ENCODE peak calls at places on chromosomes 11 and 22, in five cellular contexts. One of them, this sample, is unnamed. For H3K36me3, the result is how much of the 10 kb centered on the place peaks cover.

GRCh38 chr11:33475999-33476398 is 218.8 kb downstream of the HIPK3 start:
- DNase-seq in IMR-90: peak
- DNase-seq in neuronal stem cell: no peak
- DNase-seq in mesenchymal stem cell: peak
- DNase-seq in trophoblast cell: no peak
- DNase-seq in this sample: no peak

GRCh38 chr11:23865341-23865975 is 631.4 kb upstream of the LUZP2 start:
- DNase-seq in IMR-90: peak
- DNase-seq in neuronal stem cell: no peak
- DNase-seq in mesenchymal stem cell: no peak
- DNase-seq in trophoblast cell: peak
- DNase-seq in this sample: no peak

GRCh38 chr11:47980093-47980906 is at the start of gene PTPRJ:
- DNase-seq in IMR-90: peak
- DNase-seq in neuronal stem cell: peak
- DNase-seq in mesenchymal stem cell: peak
- DNase-seq in trophoblast cell: peak
- DNase-seq in this sample: peak

GRCh38 chr11:64743591-64744543 is at the start of gene RASGRP2:
- DNase-seq in IMR-90: no peak
- DNase-seq in neuronal stem cell: no peak
- DNase-seq in mesenchymal stem cell: peak
- DNase-seq in trophoblast cell: peak
- DNase-seq in this sample: peak

GRCh38 chr11:7514099-7514725 is 413 bp downstream of the PPFIBP2 start:
- DNase-seq in IMR-90: no peak
- DNase-seq in neuronal stem cell: no peak
- DNase-seq in mesenchymal stem cell: peak
- DNase-seq in trophoblast cell: peak
- DNase-seq in this sample: no peak

GRCh38 chr11:62689421-62690183 is at the start of gene LRRN4CL:
- DNase-seq in IMR-90: peak
- DNase-seq in neuronal stem cell: no peak
- DNase-seq in mesenchymal stem cell: peak
- DNase-seq in trophoblast cell: no peak
- DNase-seq in this sample: no peak

GRCh38 chr11:7656704-7657103 is 16.6 kb downstream of the CYB5R2 start:
- DNase-seq in IMR-90: no peak
- DNase-seq in neuronal stem cell: no peak
- DNase-seq in mesenchymal stem cell: no peak
- DNase-seq in trophoblast cell: no peak
- DNase-seq in this sample: no peak

GRCh38 chr11:62792193-62792575 is 378 bp upstream of the TMEM223 start:
- DNase-seq in IMR-90: peak
- DNase-seq in neuronal stem cell: no peak
- DNase-seq in mesenchymal stem cell: peak
- DNase-seq in trophoblast cell: no peak
- DNase-seq in this sample: peak

GRCh38 chr22:35622132-35622913 is 5.2 kb upstream of the MB start:
- DNase-seq in IMR-90: no peak
- DNase-seq in neuronal stem cell: no peak
- DNase-seq in mesenchymal stem cell: no peak
- DNase-seq in trophoblast cell: no peak
- DNase-seq in this sample: peak

GRCh38 chr11:130979386-130979972 is 63.2 kb upstream of the SNX19 start:
- DNase-seq in IMR-90: peak
- DNase-seq in neuronal stem cell: no peak
- DNase-seq in mesenchymal stem cell: peak
- DNase-seq in trophoblast cell: peak
- DNase-seq in this sample: peak

GRCh38 chr11:126898802-126899201 is 101.8 kb downstream of the KIRREL3 start:
- DNase-seq in IMR-90: no peak
- DNase-seq in neuronal stem cell: no peak
- DNase-seq in mesenchymal stem cell: no peak
- DNase-seq in trophoblast cell: no peak
- DNase-seq in this sample: peak

GRCh38 chr11:35145249-35145648 is 6.3 kb downstream of the CD44 start:
- DNase-seq in IMR-90: peak
- DNase-seq in neuronal stem cell: no peak
- DNase-seq in mesenchymal stem cell: peak
- DNase-seq in trophoblast cell: no peak
- DNase-seq in this sample: no peak

GRCh38 chr22:27686534-27686933 is 115.0 kb downstream of the MN1 start:
- DNase-seq in IMR-90: peak
- DNase-seq in neuronal stem cell: no peak
- DNase-seq in mesenchymal stem cell: peak
- DNase-seq in trophoblast cell: no peak
- DNase-seq in this sample: no peak

GRCh38 chr22:41821449-41822030 is 11.4 kb upstream of the SREBF2 start:
- DNase-seq in IMR-90: no peak
- DNase-seq in neuronal stem cell: no peak
- DNase-seq in mesenchymal stem cell: no peak
- DNase-seq in trophoblast cell: no peak
- DNase-seq in this sample: no peak

GRCh38 chr11:44709966-44710365 is 16.8 kb upstream of the TSPAN18 start:
- DNase-seq in IMR-90: peak
- DNase-seq in neuronal stem cell: no peak
- DNase-seq in mesenchymal stem cell: no peak
- DNase-seq in trophoblast cell: no peak
- DNase-seq in this sample: no peak

GRCh38 chr11:115990004-115990447 is 485.8 kb upstream of the CADM1 start:
- DNase-seq in IMR-90: no peak
- DNase-seq in neuronal stem cell: no peak
- DNase-seq in mesenchymal stem cell: no peak
- DNase-seq in trophoblast cell: peak
- DNase-seq in this sample: peak

GRCh38 chr11:110314366-110315095 is 18.1 kb upstream of the RDX start:
- DNase-seq in IMR-90: no peak
- DNase-seq in neuronal stem cell: no peak
- DNase-seq in mesenchymal stem cell: no peak
- DNase-seq in trophoblast cell: no peak
- DNase-seq in this sample: no peak

GRCh38 chr22:32271389-32271788 is 16.2 kb upstream of the SLC5A4 start:
- DNase-seq in IMR-90: no peak
- DNase-seq in neuronal stem cell: no peak
- DNase-seq in mesenchymal stem cell: no peak
- DNase-seq in trophoblast cell: no peak
- DNase-seq in this sample: no peak

GRCh38 chr22:31288496-31289235 is 3.6 kb downstream of the PIK3IP1 start:
- DNase-seq in IMR-90: no peak
- DNase-seq in neuronal stem cell: no peak
- DNase-seq in mesenchymal stem cell: peak
- DNase-seq in trophoblast cell: no peak
- DNase-seq in this sample: no peak

GRCh38 chr11:63667993-63668392 is 3.2 kb downstream of the ATL3 start:
- DNase-seq in IMR-90: peak
- DNase-seq in neuronal stem cell: no peak
- DNase-seq in mesenchymal stem cell: peak
- DNase-seq in trophoblast cell: peak
- DNase-seq in this sample: peak

GRCh38 chr11:65606876-65607613 is 7.0 kb downstream of the MAP3K11 start:
- DNase-seq in IMR-90: peak
- DNase-seq in neuronal stem cell: peak
- DNase-seq in mesenchymal stem cell: peak
- DNase-seq in trophoblast cell: peak
- DNase-seq in this sample: peak

GRCh38 chr11:28529540-28530410 is 421.6 kb downstream of the METTL15 start:
- DNase-seq in IMR-90: peak
- DNase-seq in neuronal stem cell: peak
- DNase-seq in mesenchymal stem cell: peak
- DNase-seq in trophoblast cell: peak
- DNase-seq in this sample: peak

GRCh38 chr22:40233886-40234285 is 56.2 kb downstream of the TNRC6B start:
- DNase-seq in IMR-90: no peak
- DNase-seq in neuronal stem cell: no peak
- DNase-seq in mesenchymal stem cell: no peak
- DNase-seq in trophoblast cell: no peak
- DNase-seq in this sample: no peak

GRCh38 chr11:57175478-57175877 is 6.3 kb upstream of the LRRC55 start:
- DNase-seq in IMR-90: no peak
- DNase-seq in neuronal stem cell: no peak
- DNase-seq in mesenchymal stem cell: no peak
- DNase-seq in trophoblast cell: no peak
- DNase-seq in this sample: no peak

GRCh38 chr11:396948-397548 is 3.0 kb downstream of the PKP3 start:
- DNase-seq in IMR-90: peak
- DNase-seq in neuronal stem cell: no peak
- DNase-seq in mesenchymal stem cell: no peak
- DNase-seq in trophoblast cell: peak
- DNase-seq in this sample: no peak

GRCh38 chr22:24141586-24141985 is 39.7 kb upstream of the SUSD2 start:
- DNase-seq in IMR-90: peak
- DNase-seq in neuronal stem cell: no peak
- DNase-seq in mesenchymal stem cell: peak
- DNase-seq in trophoblast cell: no peak
- DNase-seq in this sample: no peak

GRCh38 chr11:90251599-90251998 is 28.8 kb upstream of the CHORDC1 start:
- DNase-seq in IMR-90: no peak
- DNase-seq in neuronal stem cell: no peak
- DNase-seq in mesenchymal stem cell: no peak
- DNase-seq in trophoblast cell: no peak
- DNase-seq in this sample: no peak

GRCh38 chr11:63761173-63761572 is 7.4 kb downstream of the ZFTA start:
- DNase-seq in IMR-90: no peak
- DNase-seq in neuronal stem cell: peak
- DNase-seq in mesenchymal stem cell: no peak
- DNase-seq in trophoblast cell: no peak
- DNase-seq in this sample: peak

GRCh38 chr22:39097098-39098020 is at the start of gene APOBEC3H:
- DNase-seq in IMR-90: no peak
- DNase-seq in neuronal stem cell: no peak
- DNase-seq in mesenchymal stem cell: peak
- DNase-seq in trophoblast cell: no peak
- DNase-seq in this sample: no peak

GRCh38 chr22:45084400-45084920 is 74.7 kb upstream of the PHF21B start:
- DNase-seq in IMR-90: no peak
- DNase-seq in neuronal stem cell: no peak
- DNase-seq in mesenchymal stem cell: no peak
- DNase-seq in trophoblast cell: no peak
- DNase-seq in this sample: no peak

GRCh38 chr11:122786896-122787295 is 51.4 kb upstream of the CRTAM start:
- DNase-seq in IMR-90: no peak
- DNase-seq in neuronal stem cell: no peak
- DNase-seq in mesenchymal stem cell: no peak
- DNase-seq in trophoblast cell: no peak
- DNase-seq in this sample: no peak

DNA sequence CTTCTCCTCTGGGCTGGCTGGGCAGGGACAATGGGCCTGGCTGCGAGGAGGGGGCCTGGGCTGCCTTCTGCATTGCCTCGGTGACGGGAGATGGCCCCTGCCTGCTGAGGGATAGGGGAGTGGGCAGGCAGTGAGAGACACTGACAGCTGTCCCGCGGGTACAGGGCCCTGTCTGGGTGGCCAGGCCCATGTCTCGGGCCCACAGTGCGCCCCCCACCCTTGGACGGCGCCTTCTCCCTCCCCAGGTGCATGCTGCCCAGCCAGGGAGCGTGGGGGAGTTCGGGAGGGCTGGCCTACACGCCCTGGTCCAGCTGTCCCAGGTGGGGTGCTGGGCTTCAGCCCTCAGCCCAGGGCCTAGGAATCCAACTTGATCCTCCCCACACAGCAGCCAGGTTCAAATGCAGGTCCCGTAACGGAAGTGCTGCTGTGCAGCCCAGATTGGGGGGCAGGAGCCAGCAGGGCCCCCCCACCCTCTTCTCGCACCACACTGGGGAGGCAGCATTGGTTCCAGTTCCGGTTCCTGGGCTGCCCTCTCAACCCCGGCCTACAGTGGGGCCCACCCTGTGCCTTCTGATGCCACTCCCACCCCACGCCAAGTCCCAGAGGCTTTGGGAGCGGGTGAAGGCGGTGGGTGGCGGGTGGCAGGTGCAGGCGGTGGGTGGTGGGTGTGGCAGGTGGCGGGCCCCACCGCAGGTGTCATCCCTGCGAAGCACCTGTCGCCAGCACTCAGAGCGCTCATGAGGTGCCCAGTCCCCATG is 7.3 kb upstream of the TSSC4 start:
- DNase-seq in IMR-90: no peak
- DNase-seq in neuronal stem cell: no peak
- DNase-seq in mesenchymal stem cell: no peak
- DNase-seq in trophoblast cell: no peak
- DNase-seq in this sample: no peak
- H3K36me3 ChIP-seq in IMR-90: half or more
- H3K36me3 ChIP-seq in neuronal stem cell: half or more
- H3K36me3 ChIP-seq in mesenchymal stem cell: half or more
- H3K36me3 ChIP-seq in trophoblast cell: half or more
- H3K36me3 ChIP-seq in this sample: under half

DNA sequence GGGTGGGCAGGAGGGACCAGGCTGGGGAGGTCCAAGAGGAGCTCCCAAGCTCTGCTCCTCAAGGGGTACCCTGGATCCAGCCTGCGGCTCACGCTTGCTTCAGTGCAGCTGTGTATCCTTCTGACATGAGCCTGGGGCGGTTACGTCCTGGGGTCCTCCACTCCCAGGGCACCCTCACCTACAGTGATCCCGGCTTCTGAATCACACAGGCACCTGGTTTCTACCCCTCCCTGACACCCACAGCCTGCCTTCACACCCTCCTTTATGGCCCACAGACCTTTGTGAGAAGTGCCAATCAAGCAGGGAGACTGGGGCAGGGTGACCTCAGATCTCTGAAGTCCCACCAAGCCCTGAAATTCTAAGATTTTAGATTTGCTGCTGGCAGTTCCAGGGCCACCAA is 1.5 kb downstream of the MPST start:
- DNase-seq in IMR-90: no peak
- DNase-seq in neuronal stem cell: no peak
- DNase-seq in mesenchymal stem cell: no peak
- DNase-seq in trophoblast cell: no peak
- DNase-seq in this sample: no peak
- H2AK5ac ChIP-seq in IMR-90: peak
- H2AK5ac ChIP-seq in neuronal stem cell: no peak
- H2AK5ac ChIP-seq in mesenchymal stem cell: peak
- H2AK5ac ChIP-seq in trophoblast cell: no peak
- H2AK5ac ChIP-seq in this sample: no peak

GRCh38 chr11:120060512-120060911 is 77.4 kb downstream of the TRIM29 start:
- DNase-seq in IMR-90: no peak
- DNase-seq in neuronal stem cell: no peak
- DNase-seq in mesenchymal stem cell: no peak
- DNase-seq in trophoblast cell: no peak
- DNase-seq in this sample: no peak
- H3K4me3 ChIP-seq in IMR-90: no peak
- H3K4me3 ChIP-seq in neuronal stem cell: no peak
- H3K4me3 ChIP-seq in mesenchymal stem cell: no peak
- H3K4me3 ChIP-seq in trophoblast cell: no peak
- H3K4me3 ChIP-seq in this sample: no peak

DNA sequence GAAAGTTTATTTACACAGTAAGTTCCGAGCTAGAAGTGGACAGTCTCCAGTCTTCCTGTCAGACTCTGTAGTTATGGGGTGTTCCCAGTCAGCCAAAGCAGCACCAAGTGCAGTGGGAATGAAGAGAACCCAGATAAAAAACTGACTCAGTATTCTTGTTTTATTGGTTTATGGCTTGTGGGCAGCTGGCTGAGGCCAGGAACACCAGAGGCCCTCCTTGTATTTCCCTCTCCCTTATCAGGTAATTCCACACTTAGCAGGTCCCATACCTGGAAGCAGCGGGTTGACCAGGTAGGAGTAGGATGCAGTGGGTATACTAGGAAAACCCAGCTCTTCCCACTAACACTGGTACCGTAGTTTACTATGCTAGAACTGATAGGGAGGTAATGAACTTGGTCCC is 3.5 kb upstream of the BACE1-AS start:
- DNase-seq in IMR-90: no peak
- DNase-seq in neuronal stem cell: no peak
- DNase-seq in mesenchymal stem cell: peak
- DNase-seq in trophoblast cell: no peak
- DNase-seq in this sample: no peak
- H3K36me3 ChIP-seq in IMR-90: under half
- H3K36me3 ChIP-seq in neuronal stem cell: half or more
- H3K36me3 ChIP-seq in mesenchymal stem cell: half or more
- H3K36me3 ChIP-seq in trophoblast cell: under half
- H3K36me3 ChIP-seq in this sample: under half

This sample was measured in mesendoderm.